ENCODE peak calls at places on chromosomes 16 and 17, in five cellular contexts. One of them, this sample, is unnamed.
A peak's percentile ranks its signal among the peaks of the same experiment; 100 is the strongest.

GRCh38 chr17:18315498-18316360 is 636 bp downstream of the SMCR8 start:
- DNase-seq in astrocyte of the spinal cord: no peak
- DNase-seq in small intestine: no peak
- DNase-seq in cardiac muscle cell: no peak
- DNase-seq in natural killer cell treated with Interleukin-12 subunit alpha and Interleukin-12 subunit beta and Interleukin-15 and Interleukin-18, amount 100 ng/mL, for 72 hours: peak; percentile 54
- DNase-seq in this sample: no peak

GRCh38 chr17:57372156-57372555 is 115.8 kb downstream of the MSI2 start:
- DNase-seq in astrocyte of the spinal cord: peak; percentile 69
- DNase-seq in small intestine: no peak
- DNase-seq in cardiac muscle cell: peak; percentile 60
- DNase-seq in natural killer cell treated with Interleukin-12 subunit alpha and Interleukin-12 subunit beta and Interleukin-15 and Interleukin-18, amount 100 ng/mL, for 72 hours: no peak
- DNase-seq in this sample: no peak

GRCh38 chr17:73939808-73940207 is 263.7 kb upstream of the RPL38 start:
- DNase-seq in astrocyte of the spinal cord: no peak
- DNase-seq in small intestine: no peak
- DNase-seq in cardiac muscle cell: no peak
- DNase-seq in natural killer cell treated with Interleukin-12 subunit alpha and Interleukin-12 subunit beta and Interleukin-15 and Interleukin-18, amount 100 ng/mL, for 72 hours: no peak
- DNase-seq in this sample: no peak

GRCh38 chr17:45715787-45716186 is 68.3 kb upstream of the CRHR1 start:
- DNase-seq in astrocyte of the spinal cord: no peak
- DNase-seq in small intestine: no peak
- DNase-seq in cardiac muscle cell: no peak
- DNase-seq in natural killer cell treated with Interleukin-12 subunit alpha and Interleukin-12 subunit beta and Interleukin-15 and Interleukin-18, amount 100 ng/mL, for 72 hours: no peak
- DNase-seq in this sample: no peak

GRCh38 chr16:4601317-4602186 is 13.1 kb downstream of the UBALD1 start:
- DNase-seq in astrocyte of the spinal cord: no peak
- DNase-seq in small intestine: no peak
- DNase-seq in cardiac muscle cell: peak; percentile 36
- DNase-seq in natural killer cell treated with Interleukin-12 subunit alpha and Interleukin-12 subunit beta and Interleukin-15 and Interleukin-18, amount 100 ng/mL, for 72 hours: no peak
- DNase-seq in this sample: no peak

GRCh38 chr16:86660623-86661022 is 82.3 kb downstream of the FOXL1 start:
- DNase-seq in astrocyte of the spinal cord: no peak
- DNase-seq in small intestine: no peak
- DNase-seq in cardiac muscle cell: no peak
- DNase-seq in natural killer cell treated with Interleukin-12 subunit alpha and Interleukin-12 subunit beta and Interleukin-15 and Interleukin-18, amount 100 ng/mL, for 72 hours: no peak
- DNase-seq in this sample: no peak

GRCh38 chr16:1514507-1514906 is 19.0 kb upstream of the TMEM204 start:
- DNase-seq in astrocyte of the spinal cord: no peak
- DNase-seq in small intestine: no peak
- DNase-seq in cardiac muscle cell: no peak
- DNase-seq in natural killer cell treated with Interleukin-12 subunit alpha and Interleukin-12 subunit beta and Interleukin-15 and Interleukin-18, amount 100 ng/mL, for 72 hours: no peak
- DNase-seq in this sample: no peak

GRCh38 chr16:78584991-78585390 is 485.5 kb downstream of the WWOX start:
- DNase-seq in astrocyte of the spinal cord: no peak
- DNase-seq in small intestine: no peak
- DNase-seq in cardiac muscle cell: no peak
- DNase-seq in natural killer cell treated with Interleukin-12 subunit alpha and Interleukin-12 subunit beta and Interleukin-15 and Interleukin-18, amount 100 ng/mL, for 72 hours: no peak
- DNase-seq in this sample: no peak

GRCh38 chr17:40872416-40872815 is 5.4 kb upstream of the KRT12 start:
- DNase-seq in astrocyte of the spinal cord: no peak
- DNase-seq in small intestine: no peak
- DNase-seq in cardiac muscle cell: no peak
- DNase-seq in natural killer cell treated with Interleukin-12 subunit alpha and Interleukin-12 subunit beta and Interleukin-15 and Interleukin-18, amount 100 ng/mL, for 72 hours: no peak
- DNase-seq in this sample: no peak

GRCh38 chr17:27247071-27247957 is 46.6 kb upstream of the WSB1 start:
- DNase-seq in astrocyte of the spinal cord: peak; percentile 71
- DNase-seq in small intestine: peak; percentile 40
- DNase-seq in cardiac muscle cell: peak; percentile 96
- DNase-seq in natural killer cell treated with Interleukin-12 subunit alpha and Interleukin-12 subunit beta and Interleukin-15 and Interleukin-18, amount 100 ng/mL, for 72 hours: no peak
- DNase-seq in this sample: peak; percentile 93

GRCh38 chr17:39235555-39236221 is 9.9 kb upstream of the STAC2 start:
- DNase-seq in astrocyte of the spinal cord: peak; percentile 54
- DNase-seq in small intestine: peak; percentile 41
- DNase-seq in cardiac muscle cell: peak; percentile 64
- DNase-seq in natural killer cell treated with Interleukin-12 subunit alpha and Interleukin-12 subunit beta and Interleukin-15 and Interleukin-18, amount 100 ng/mL, for 72 hours: no peak
- DNase-seq in this sample: peak; percentile 67